ENCODE peak calls at places on chromosomes 4 and X, in six cellular contexts. One of them, this sample, is unnamed.

GRCh38 chrX:120260369-120260768 is 9.8 kb downstream of the ZBTB33 start:
- DNase-seq in OCI-LY7: no peak
- DNase-seq in astrocyte: no peak
- DNase-seq in lower leg skin: peak; percentile 88
- DNase-seq in heart right ventricle: no peak
- DNase-seq in left ventricle myocardium inferior: no peak
- DNase-seq in this sample: no peak

GRCh38 chrX:16730450-16730849 is 11.0 kb downstream of the SYAP1 start:
- DNase-seq in lower leg skin: no peak
- DNase-seq in heart right ventricle: no peak
- DNase-seq in OCI-LY7: no peak
- DNase-seq in left ventricle myocardium inferior: no peak
- DNase-seq in astrocyte: no peak
- DNase-seq in this sample: no peak

GRCh38 chr4:72418458-72418857 is 150.6 kb downstream of the ADAMTS3 start:
- DNase-seq in astrocyte: peak; percentile 69
- DNase-seq in heart right ventricle: peak; percentile 35
- DNase-seq in OCI-LY7: no peak
- DNase-seq in left ventricle myocardium inferior: peak; percentile 46
- DNase-seq in lower leg skin: no peak
- DNase-seq in this sample: no peak

GRCh38 chr4:24642941-24643628 is 58.7 kb upstream of the DHX15 start:
- DNase-seq in OCI-LY7: no peak
- DNase-seq in lower leg skin: no peak
- DNase-seq in astrocyte: peak; percentile 88
- DNase-seq in left ventricle myocardium inferior: no peak
- DNase-seq in heart right ventricle: no peak
- DNase-seq in this sample: no peak

GRCh38 chrX:115364625-115365024 is 75.1 kb downstream of the LUZP4 start:
- DNase-seq in heart right ventricle: no peak
- DNase-seq in lower leg skin: no peak
- DNase-seq in OCI-LY7: no peak
- DNase-seq in left ventricle myocardium inferior: no peak
- DNase-seq in astrocyte: peak; percentile 32
- DNase-seq in this sample: no peak

GRCh38 chr4:92121099-92121498 is 182.7 kb upstream of the GRID2 start:
- DNase-seq in lower leg skin: peak; percentile 46
- DNase-seq in heart right ventricle: no peak
- DNase-seq in OCI-LY7: no peak
- DNase-seq in astrocyte: peak; percentile 27
- DNase-seq in left ventricle myocardium inferior: no peak
- DNase-seq in this sample: no peak

GRCh38 chrX:154125356-154126040 is 18.5 kb upstream of the OPN1LW start:
- DNase-seq in left ventricle myocardium inferior: peak; percentile 49
- DNase-seq in heart right ventricle: peak; percentile 52
- DNase-seq in lower leg skin: peak; percentile 78
- DNase-seq in astrocyte: no peak
- DNase-seq in OCI-LY7: no peak
- DNase-seq in this sample: peak; percentile 8

GRCh38 chr4:40601641-40602040 is 28.0 kb downstream of the RBM47 start:
- DNase-seq in astrocyte: no peak
- DNase-seq in OCI-LY7: no peak
- DNase-seq in left ventricle myocardium inferior: no peak
- DNase-seq in lower leg skin: no peak
- DNase-seq in heart right ventricle: no peak
- DNase-seq in this sample: no peak

GRCh38 chr4:74133786-74134499 is 24.0 kb upstream of the MTHFD2L start:
- DNase-seq in OCI-LY7: peak; percentile 63
- DNase-seq in lower leg skin: peak; percentile 93
- DNase-seq in left ventricle myocardium inferior: peak; percentile 48
- DNase-seq in astrocyte: peak; percentile 59
- DNase-seq in heart right ventricle: peak; percentile 54
- DNase-seq in this sample: peak; percentile 72

DNA sequence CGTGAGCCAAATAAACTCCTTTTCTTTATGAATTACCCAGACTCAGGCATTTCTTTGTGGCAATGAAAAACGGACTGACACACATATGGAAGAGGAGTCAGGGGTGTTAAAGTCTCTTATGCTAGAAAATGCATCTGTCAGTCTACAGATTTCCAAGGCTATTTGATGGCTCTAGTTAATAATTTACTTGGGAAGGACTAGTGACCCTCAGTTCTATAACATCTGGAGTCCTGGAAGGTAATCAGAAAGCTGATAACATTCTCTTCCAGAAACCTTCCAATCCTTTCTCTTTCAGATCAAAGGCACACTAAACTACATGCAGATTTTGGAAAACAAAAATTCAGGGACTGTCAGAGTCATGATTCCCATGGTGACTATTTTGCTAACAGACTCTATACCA is 142.0 kb upstream of the TEX13D start:
- DNase-seq in heart right ventricle: no peak
- DNase-seq in left ventricle myocardium inferior: no peak
- DNase-seq in lower leg skin: no peak
- DNase-seq in astrocyte: no peak
- DNase-seq in OCI-LY7: no peak
- DNase-seq in this sample: no peak
- TF ChIP-seq CTCF in heart right ventricle: no peak
- TF ChIP-seq CTCF in left ventricle myocardium inferior: no peak
- TF ChIP-seq CTCF in lower leg skin: no peak
- TF ChIP-seq CTCF in astrocyte: no peak
- TF ChIP-seq CTCF in OCI-LY7: no peak
- TF ChIP-seq CTCF in this sample: no peak

DNA sequence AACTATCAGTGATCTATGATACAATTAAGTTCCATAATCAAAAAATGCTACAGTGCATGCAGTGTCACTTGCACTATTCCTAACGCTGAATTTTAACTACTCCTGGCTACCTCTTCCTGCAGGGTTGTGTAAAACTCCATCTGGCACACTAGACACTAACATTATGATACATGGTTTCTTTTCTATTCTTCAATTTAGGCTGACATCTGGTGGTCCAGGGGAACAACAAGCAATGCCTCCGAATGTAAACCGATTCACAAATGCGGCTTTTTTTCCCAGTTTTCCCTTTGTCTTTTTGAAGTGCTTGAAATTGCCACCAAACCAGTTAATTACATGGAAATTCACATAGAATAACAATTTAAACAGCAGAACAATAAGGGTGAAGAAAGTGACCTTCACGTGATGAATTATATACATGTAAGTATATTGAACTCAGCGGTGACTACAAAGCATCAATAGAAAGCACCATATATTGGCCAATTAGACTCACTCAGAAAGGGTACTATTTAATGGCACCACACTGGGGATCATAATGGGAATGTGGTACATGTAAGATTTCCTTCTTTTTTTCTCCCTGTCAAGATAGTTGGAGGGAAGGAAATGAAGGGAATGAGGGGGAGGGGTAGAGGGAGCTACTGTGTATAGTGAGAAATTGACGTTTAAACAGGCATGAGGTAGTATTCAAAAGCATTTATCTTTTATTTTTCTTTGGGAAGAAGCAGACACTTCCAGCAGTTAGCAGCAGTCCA is 103.9 kb downstream of the MMRN1 start:
- DNase-seq in heart right ventricle: no peak
- DNase-seq in astrocyte: no peak
- DNase-seq in lower leg skin: no peak
- DNase-seq in OCI-LY7: no peak
- DNase-seq in left ventricle myocardium inferior: no peak
- DNase-seq in this sample: no peak
- TF ChIP-seq CTCF in heart right ventricle: no peak
- TF ChIP-seq CTCF in astrocyte: no peak
- TF ChIP-seq CTCF in lower leg skin: no peak
- TF ChIP-seq CTCF in OCI-LY7: no peak
- TF ChIP-seq CTCF in left ventricle myocardium inferior: no peak
- TF ChIP-seq CTCF in this sample: no peak

GRCh38 chr4:128298129-128298758 is 10.6 kb upstream of the PGRMC2 start:
- DNase-seq in heart right ventricle: no peak
- DNase-seq in astrocyte: no peak
- DNase-seq in left ventricle myocardium inferior: no peak
- DNase-seq in OCI-LY7: no peak
- DNase-seq in lower leg skin: no peak
- DNase-seq in this sample: no peak

GRCh38 chr4:128295255-128295654 is 7.6 kb upstream of the PGRMC2 start:
- DNase-seq in heart right ventricle: no peak
- DNase-seq in astrocyte: no peak
- DNase-seq in OCI-LY7: no peak
- DNase-seq in left ventricle myocardium inferior: no peak
- DNase-seq in lower leg skin: no peak
- DNase-seq in this sample: no peak

GRCh38 chr4:128299848-128300247 is 12.2 kb upstream of the PGRMC2 start:
- DNase-seq in heart right ventricle: no peak
- DNase-seq in left ventricle myocardium inferior: no peak
- DNase-seq in astrocyte: peak; percentile 55
- DNase-seq in OCI-LY7: no peak
- DNase-seq in lower leg skin: no peak
- DNase-seq in this sample: no peak

GRCh38 chr4:128301979-128302378 is 14.4 kb upstream of the PGRMC2 start:
- DNase-seq in left ventricle myocardium inferior: no peak
- DNase-seq in OCI-LY7: no peak
- DNase-seq in heart right ventricle: no peak
- DNase-seq in lower leg skin: no peak
- DNase-seq in astrocyte: no peak
- DNase-seq in this sample: no peak

DNA sequence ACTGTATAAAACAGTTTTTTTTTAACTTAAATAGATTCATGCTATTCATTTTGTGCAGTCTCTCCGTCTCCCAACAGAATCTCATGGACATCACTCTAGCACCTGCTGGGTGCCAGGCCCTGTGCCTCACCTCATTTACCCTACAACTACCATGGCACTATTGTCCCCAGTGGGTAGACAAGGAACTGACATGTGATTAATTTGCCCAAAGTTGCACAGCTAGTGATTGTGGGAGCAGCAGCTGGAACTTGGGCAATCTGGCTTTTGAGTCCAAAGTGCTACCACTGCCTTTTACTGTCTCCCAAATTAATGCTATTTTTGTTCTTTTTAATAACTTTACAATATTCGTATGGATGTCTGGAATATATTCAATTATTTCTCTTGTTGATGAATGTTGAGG is 11.2 kb upstream of the PGRMC2 start:
- DNase-seq in astrocyte: no peak
- DNase-seq in heart right ventricle: no peak
- DNase-seq in left ventricle myocardium inferior: no peak
- DNase-seq in OCI-LY7: no peak
- DNase-seq in lower leg skin: no peak
- DNase-seq in this sample: no peak
- TF ChIP-seq CTCF in astrocyte: no peak
- TF ChIP-seq CTCF in heart right ventricle: no peak
- TF ChIP-seq CTCF in left ventricle myocardium inferior: no peak
- TF ChIP-seq CTCF in OCI-LY7: peak; percentile 33
- TF ChIP-seq CTCF in lower leg skin: no peak
- TF ChIP-seq CTCF in this sample: no peak

DNA sequence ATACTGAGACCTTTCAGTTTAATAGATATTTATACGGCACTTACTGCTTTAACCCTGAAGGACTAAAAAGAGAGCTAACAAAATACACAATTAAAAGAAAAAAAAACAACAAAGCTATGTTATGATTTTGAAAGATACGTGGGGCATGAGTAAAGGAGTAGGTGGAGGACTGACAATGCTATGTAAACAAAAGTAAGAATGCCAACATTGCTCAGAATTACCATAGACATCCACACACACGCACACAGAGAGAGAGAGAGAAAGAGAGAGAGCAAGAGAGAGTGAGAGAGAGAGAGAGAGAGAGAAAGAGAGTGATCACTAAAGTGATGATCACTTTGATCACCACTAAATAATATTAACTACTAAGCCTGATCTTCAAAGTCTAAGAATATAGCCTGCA is 313.9 kb upstream of the SPANXN4 start:
- DNase-seq in left ventricle myocardium inferior: no peak
- DNase-seq in lower leg skin: no peak
- DNase-seq in OCI-LY7: no peak
- DNase-seq in heart right ventricle: no peak
- DNase-seq in astrocyte: no peak
- DNase-seq in this sample: no peak
- TF ChIP-seq CTCF in left ventricle myocardium inferior: no peak
- TF ChIP-seq CTCF in lower leg skin: no peak
- TF ChIP-seq CTCF in OCI-LY7: no peak
- TF ChIP-seq CTCF in heart right ventricle: no peak
- TF ChIP-seq CTCF in astrocyte: no peak
- TF ChIP-seq CTCF in this sample: no peak